ENCODE peak calls at places on chromosome 18, in six cellular contexts. I, B, M, U, N and A are unnamed samples.

GRCh38 chr18:70464343-70465114 is 175.7 kb downstream of the SOCS6 start:
- DNase-seq in I (peak; percentile 81), B (peak; percentile 79), M (peak; percentile 78), U (peak; percentile 75), N (peak; percentile 72), A (no peak)

GRCh38 chr18:75525331-75525730 is 97.8 kb upstream of the SMIM21 start:
- DNase-seq in I (no peak), B (no peak), M (no peak), U (no peak), N (no peak), A (no peak)

GRCh38 chr18:42365550-42365949 is 410.5 kb downstream of the PIK3C3 start:
- DNase-seq in I (no peak), B (no peak), M (no peak), U (no peak), N (no peak), A (no peak)

GRCh38 chr18:24995738-24996137 is 356.2 kb downstream of the ZNF521 start:
- DNase-seq in I (no peak), B (no peak), M (no peak), U (no peak), N (no peak), A (no peak)

GRCh38 chr18:2173464-2173863 is 397.8 kb downstream of the METTL4 start:
- DNase-seq in I (peak; percentile 66), B (no peak), M (peak; percentile 98), U (no peak), N (peak; percentile 43), A (peak; percentile 13)

GRCh38 chr18:75208836-75209128 is 157 bp downstream of the PTGR3 start:
- DNase-seq in I (no peak), B (no peak), M (no peak), U (no peak), N (peak; percentile 60), A (peak; percentile 50)

GRCh38 chr18:59123588-59124369 is 15.9 kb upstream of the SEC11C start:
- DNase-seq in I (no peak), B (no peak), M (peak; percentile 60), U (no peak), N (no peak), A (no peak)

GRCh38 chr18:70523035-70523797 is 234.4 kb downstream of the SOCS6 start:
- DNase-seq in I (no peak), B (no peak), M (no peak), U (no peak), N (no peak), A (no peak)

GRCh38 chr18:42413870-42414269 is 458.8 kb downstream of the PIK3C3 start:
- DNase-seq in I (no peak), B (no peak), M (peak; percentile 14), U (no peak), N (no peak), A (peak; percentile 94)

GRCh38 chr18:48879008-48879431 is 71.7 kb downstream of the SMAD7 start:
- DNase-seq in I (no peak), B (no peak), M (no peak), U (peak; percentile 66), N (no peak), A (no peak)

GRCh38 chr18:58105206-58105907 is 61.3 kb downstream of the NEDD4L start:
- DNase-seq in I (no peak), B (no peak), M (no peak), U (no peak), N (no peak), A (peak; percentile 40)

GRCh38 chr18:51064256-51064655 is 34.2 kb downstream of the SMAD4 start:
- DNase-seq in I (no peak), B (no peak), M (no peak), U (no peak), N (no peak), A (no peak)

GRCh38 chr18:10329116-10329515 is 125.3 kb upstream of the APCDD1 start:
- DNase-seq in I (no peak), B (no peak), M (no peak), U (no peak), N (no peak), A (no peak)

GRCh38 chr18:10190564-10190963 is 263.9 kb upstream of the APCDD1 start:
- DNase-seq in I (no peak), B (no peak), M (no peak), U (no peak), N (no peak), A (no peak)

GRCh38 chr18:48940854-48941531 is 9.8 kb downstream of the SMAD7 start:
- DNase-seq in I (no peak), B (no peak), M (no peak), U (no peak), N (no peak), A (peak; percentile 71)

GRCh38 chr18:32595735-32596134 is 125.1 kb upstream of the GAREM1 start:
- DNase-seq in I (no peak), B (no peak), M (no peak), U (no peak), N (no peak), A (no peak)

GRCh38 chr18:58526425-58527115 is 102.3 kb downstream of the ALPK2 start:
- DNase-seq in I (no peak), B (no peak), M (no peak), U (no peak), N (no peak), A (no peak)

GRCh38 chr18:54737986-54738385 is 90.3 kb upstream of the RAB27B start:
- DNase-seq in I (no peak), B (no peak), M (peak; percentile 35), U (no peak), N (no peak), A (no peak)

GRCh38 chr18:47150029-47150823 is at the start of gene HDHD2:
- DNase-seq in I (peak; percentile 80), B (peak; percentile 94), M (peak; percentile 85), U (peak; percentile 78), N (peak; percentile 87), A (peak; percentile 84)

GRCh38 chr18:7559709-7560319 is 7.3 kb upstream of the PTPRM start:
- DNase-seq in I (no peak), B (no peak), M (no peak), U (no peak), N (no peak), A (no peak)

GRCh38 chr18:6745504-6746031 is 16.1 kb downstream of the ARHGAP28 start:
- DNase-seq in I (no peak), B (no peak), M (no peak), U (no peak), N (no peak), A (no peak)

GRCh38 chr18:48859311-48860275 is 91.2 kb downstream of the SMAD7 start:
- DNase-seq in I (no peak), B (no peak), M (no peak), U (no peak), N (no peak), A (no peak)

GRCh38 chr18:44834867-44835469 is 154.3 kb downstream of the SETBP1 start:
- DNase-seq in I (no peak), B (no peak), M (no peak), U (no peak), N (no peak), A (no peak)

GRCh38 chr18:77191241-77191751 is 58.4 kb upstream of the GALR1 start:
- DNase-seq in I (no peak), B (no peak), M (peak; percentile 56), U (no peak), N (no peak), A (no peak)

GRCh38 chr18:77314952-77315351 is 65.3 kb downstream of the GALR1 start:
- DNase-seq in I (no peak), B (no peak), M (no peak), U (no peak), N (no peak), A (no peak)

GRCh38 chr18:6719914-6720692 is 9.4 kb upstream of the ARHGAP28 start:
- DNase-seq in I (no peak), B (no peak), M (peak; percentile 44), U (no peak), N (no peak), A (no peak)

GRCh38 chr18:2654828-2655152 is 736 bp upstream of the SMCHD1 start:
- DNase-seq in I (no peak), B (no peak), M (peak; percentile 7), U (no peak), N (no peak), A (no peak)

GRCh38 chr18:79905389-79905911 is 46.0 kb downstream of the SLC66A2 start:
- DNase-seq in I (no peak), B (no peak), M (peak; percentile 78), U (no peak), N (no peak), A (peak; percentile 36)

GRCh38 chr18:49869354-49869753 is 56.0 kb upstream of the ACAA2 start:
- DNase-seq in I (no peak), B (no peak), M (no peak), U (no peak), N (no peak), A (no peak)

DNA sequence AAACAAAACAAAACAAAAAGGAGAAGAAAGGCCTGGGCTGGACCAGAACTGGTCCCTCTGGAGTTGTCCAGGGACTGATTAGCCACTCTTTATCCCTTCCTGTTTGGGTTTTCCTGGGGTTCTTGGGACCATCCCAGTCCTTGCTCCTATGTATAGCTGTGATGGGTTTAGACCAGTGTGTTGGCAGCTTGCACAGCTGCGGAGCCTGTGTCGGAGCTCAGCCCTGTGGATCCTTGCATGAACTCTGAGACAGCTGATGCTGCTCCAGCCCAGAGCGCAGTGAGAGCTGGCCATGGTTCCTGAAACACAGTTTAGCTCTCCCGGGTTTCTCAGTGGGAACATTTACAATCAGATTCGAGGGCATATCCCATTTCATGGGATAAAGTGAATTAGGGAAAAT is 16.9 kb downstream of the IMPA2 start:
- DNase-seq in I (no peak), B (peak; percentile 85), M (no peak), U (peak; percentile 52), N (peak; percentile 49), A (no peak)
- H3K4me1 ChIP-seq in I (peaks cover 19% of the 10 kb centered on the region), B (peaks cover 39% of the 10 kb centered on the region), M (no peaks in the 10 kb centered on the region), U (peaks cover 97% of the 10 kb centered on the region), N (peaks cover 57% of the 10 kb centered on the region), A (peaks cover 17% of the 10 kb centered on the region)

DNA sequence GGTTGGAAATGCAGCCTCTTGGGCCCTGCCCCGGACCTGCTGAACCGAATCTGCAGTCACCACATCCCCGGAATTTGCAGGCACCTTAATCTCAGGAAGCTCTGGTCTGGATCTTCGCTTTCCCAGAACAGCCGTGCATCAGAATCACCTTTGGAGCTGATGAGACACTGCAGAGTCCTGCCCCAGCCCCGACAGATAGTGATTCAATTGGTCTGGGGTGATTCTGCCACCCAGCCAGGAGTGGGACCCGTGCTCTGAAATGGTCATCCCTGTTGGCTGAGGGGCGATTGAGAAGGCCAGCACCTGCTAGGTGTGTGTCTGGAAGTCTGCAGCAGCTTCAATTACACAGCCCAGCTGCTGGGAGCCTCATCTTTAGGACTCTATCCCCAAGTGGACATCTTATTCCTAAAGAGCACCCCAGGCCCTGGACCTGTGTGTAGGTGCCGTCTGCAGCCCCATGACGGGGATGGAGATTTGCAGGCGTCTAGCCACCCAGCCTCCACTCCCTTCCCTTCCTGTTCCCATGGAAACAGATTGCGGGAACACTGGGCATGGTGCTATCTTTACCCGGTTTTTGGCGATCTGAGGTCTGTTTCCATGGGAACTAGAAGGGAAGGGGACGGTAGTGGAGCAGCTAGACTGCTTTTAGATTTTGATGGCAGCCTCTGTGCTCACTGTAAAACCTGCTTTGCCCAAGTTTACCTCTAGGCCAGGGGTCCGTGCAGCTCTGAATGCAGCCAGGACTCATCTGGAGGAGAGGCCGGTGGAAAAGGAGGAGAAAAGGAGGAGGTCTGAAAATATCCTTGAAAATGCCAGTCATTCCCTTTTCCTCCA is 156.1 kb downstream of the LDLRAD4 start:
- DNase-seq in I (peak; percentile 69), B (no peak), M (peak; percentile 70), U (no peak), N (no peak), A (no peak)
- H3K27ac ChIP-seq in I (peak overlapping the region; percentile 66), B (peak overlapping the region; percentile 70), M (no peak overlapping the region), U (no peak overlapping the region), N (peak overlapping the region; percentile 49), A (peak overlapping the region; percentile 60)

GRCh38 chr18:63241317-63241712 is 78.3 kb downstream of the BCL2 start:
- DNase-seq in I (no peak), B (no peak), M (no peak), U (no peak), N (no peak), A (no peak)
- H3K36me3 ChIP-seq in I (no peaks in the 10 kb centered on the region), B (no peaks in the 10 kb centered on the region), M (no peaks in the 10 kb centered on the region), U (no peaks in the 10 kb centered on the region), N (no peaks in the 10 kb centered on the region), A (no peaks in the 10 kb centered on the region)

GRCh38 chr18:35087726-35088125 is 46.5 kb downstream of the MAPRE2 start:
- DNase-seq in I (no peak), B (no peak), M (no peak), U (no peak), N (no peak), A (no peak)
- H3K4me1 ChIP-seq in I (peaks cover 67% of the 10 kb centered on the region), B (peaks cover 58% of the 10 kb centered on the region), M (peaks cover 39% of the 10 kb centered on the region), U (peaks cover 6% of the 10 kb centered on the region), N (peaks cover 89% of the 10 kb centered on the region), A (peaks cover 23% of the 10 kb centered on the region)